ENCODE peak calls at places on chromosomes 7 and 10, in seven cellular contexts. One of them, this sample, is unnamed.

GRCh38 chr10:89090760-89091455 is 100.3 kb downstream of the FAS start:
- DNase-seq in ovary: no peak
- DNase-seq in suprapubic skin: no peak
- DNase-seq in A549: no peak
- DNase-seq in H1: no peak
- DNase-seq in stomach: no peak
- DNase-seq in tibial nerve: no peak
- DNase-seq in this sample: no peak

GRCh38 chr10:98262571-98262970 is 5.4 kb downstream of the LOXL4 start:
- DNase-seq in ovary: no peak
- DNase-seq in suprapubic skin: peak; percentile 78
- DNase-seq in A549: no peak
- DNase-seq in H1: peak; percentile 34
- DNase-seq in stomach: peak; percentile 39
- DNase-seq in tibial nerve: no peak
- DNase-seq in this sample: no peak

GRCh38 chr7:139725077-139725476 is 52.7 kb downstream of the HIPK2 start:
- DNase-seq in ovary: no peak
- DNase-seq in suprapubic skin: no peak
- DNase-seq in A549: no peak
- DNase-seq in H1: no peak
- DNase-seq in stomach: no peak
- DNase-seq in tibial nerve: no peak
- DNase-seq in this sample: no peak

GRCh38 chr10:63209703-63210102 is 76.6 kb downstream of the NRBF2 start:
- DNase-seq in ovary: no peak
- DNase-seq in suprapubic skin: no peak
- DNase-seq in A549: no peak
- DNase-seq in H1: no peak
- DNase-seq in stomach: no peak
- DNase-seq in tibial nerve: no peak
- DNase-seq in this sample: no peak

GRCh38 chr7:1049801-1050200 is 5.5 kb downstream of the GPR146 start:
- DNase-seq in ovary: no peak
- DNase-seq in suprapubic skin: no peak
- DNase-seq in A549: no peak
- DNase-seq in H1: no peak
- DNase-seq in stomach: no peak
- DNase-seq in tibial nerve: no peak
- DNase-seq in this sample: no peak

GRCh38 chr10:49280001-49280408 is 19.0 kb upstream of the C10orf71 start:
- DNase-seq in ovary: no peak
- DNase-seq in suprapubic skin: peak; percentile 43
- DNase-seq in A549: no peak
- DNase-seq in H1: no peak
- DNase-seq in stomach: peak; percentile 21
- DNase-seq in tibial nerve: no peak
- DNase-seq in this sample: peak; percentile 59

GRCh38 chr10:31888442-31888841 is 40.2 kb downstream of the ARHGAP12 start:
- DNase-seq in ovary: no peak
- DNase-seq in suprapubic skin: no peak
- DNase-seq in A549: no peak
- DNase-seq in H1: no peak
- DNase-seq in stomach: no peak
- DNase-seq in tibial nerve: no peak
- DNase-seq in this sample: no peak

GRCh38 chr7:75695036-75695435 is 43.7 kb downstream of the HIP1 start:
- DNase-seq in ovary: no peak
- DNase-seq in suprapubic skin: no peak
- DNase-seq in A549: no peak
- DNase-seq in H1: no peak
- DNase-seq in stomach: no peak
- DNase-seq in tibial nerve: no peak
- DNase-seq in this sample: peak; percentile 56

GRCh38 chr7:83211685-83212084 is 49.0 kb upstream of the PCLO start:
- DNase-seq in ovary: no peak
- DNase-seq in suprapubic skin: no peak
- DNase-seq in A549: no peak
- DNase-seq in H1: peak; percentile 7
- DNase-seq in stomach: no peak
- DNase-seq in tibial nerve: no peak
- DNase-seq in this sample: no peak

GRCh38 chr7:83210459-83210858 is 47.8 kb upstream of the PCLO start:
- DNase-seq in ovary: no peak
- DNase-seq in suprapubic skin: no peak
- DNase-seq in A549: no peak
- DNase-seq in H1: no peak
- DNase-seq in stomach: no peak
- DNase-seq in tibial nerve: no peak
- DNase-seq in this sample: no peak

DNA sequence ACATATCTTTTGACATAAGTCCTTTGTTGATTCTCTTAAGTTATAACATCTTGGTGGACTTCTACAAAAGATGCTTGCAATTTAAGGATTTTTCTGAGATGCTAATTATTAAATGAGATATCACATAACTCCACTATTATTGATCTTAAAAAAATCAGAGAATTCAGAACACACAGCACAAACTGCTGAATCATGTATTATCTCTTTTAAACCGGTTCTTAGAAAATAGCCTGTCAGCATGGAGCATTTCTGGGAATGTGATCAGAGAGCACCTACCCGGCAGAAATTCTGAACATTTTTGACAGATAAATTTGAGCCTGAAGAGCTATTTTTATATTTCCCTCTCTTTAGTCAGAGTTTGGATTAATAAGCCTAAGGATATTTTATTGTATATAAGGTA is 50.2 kb upstream of the PCLO start:
- DNase-seq in ovary: no peak
- DNase-seq in suprapubic skin: no peak
- DNase-seq in A549: no peak
- DNase-seq in H1: no peak
- DNase-seq in stomach: no peak
- DNase-seq in tibial nerve: no peak
- DNase-seq in this sample: no peak
- TF ChIP-seq EP300 in ovary: no peak
- TF ChIP-seq EP300 in suprapubic skin: no peak
- TF ChIP-seq EP300 in A549: no peak
- TF ChIP-seq EP300 in H1: no peak
- TF ChIP-seq EP300 in stomach: no peak
- TF ChIP-seq EP300 in tibial nerve: no peak
- TF ChIP-seq EP300 in this sample: no peak

DNA sequence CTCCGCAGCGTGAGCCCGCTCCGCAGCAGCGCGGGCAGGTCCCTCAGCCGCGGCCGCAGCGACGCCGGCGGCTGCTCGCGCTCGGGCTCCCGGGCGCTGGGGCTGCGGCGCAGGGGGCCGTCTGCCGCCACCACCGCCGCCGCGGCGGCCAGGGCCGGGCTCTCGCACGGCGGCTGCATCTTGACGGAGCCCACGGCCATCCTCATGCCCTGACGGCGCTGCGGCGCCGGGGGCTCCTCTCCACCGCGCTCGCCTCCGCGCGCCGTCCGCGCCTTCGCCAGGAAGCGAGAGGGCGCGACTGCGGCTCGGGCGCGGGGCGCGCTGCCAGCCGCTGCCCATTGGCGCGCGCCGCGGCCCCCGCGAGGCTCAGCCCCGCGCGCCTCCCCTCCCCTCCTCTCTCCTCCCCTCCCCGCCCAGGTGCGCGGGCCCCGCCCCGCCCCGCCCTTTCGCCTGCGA is at the start of gene RAPGEF5:
- DNase-seq in ovary: peak; percentile 35
- DNase-seq in suprapubic skin: no peak
- DNase-seq in A549: peak; percentile 13
- DNase-seq in H1: no peak
- DNase-seq in stomach: peak; percentile 57
- DNase-seq in tibial nerve: no peak
- DNase-seq in this sample: no peak
- TF ChIP-seq POLR2A in ovary: no peak
- TF ChIP-seq POLR2A in suprapubic skin: no peak
- TF ChIP-seq POLR2A in A549: no peak
- TF ChIP-seq POLR2A in H1: no peak
- TF ChIP-seq POLR2A in stomach: no peak
- TF ChIP-seq POLR2A in tibial nerve: no peak
- TF ChIP-seq POLR2A in this sample: no peak

GRCh38 chr10:73653701-73654100 is 2.1 kb downstream of the SYNPO2L start:
- DNase-seq in ovary: no peak
- DNase-seq in suprapubic skin: no peak
- DNase-seq in A549: peak; percentile 40
- DNase-seq in H1: no peak
- DNase-seq in stomach: no peak
- DNase-seq in tibial nerve: no peak
- DNase-seq in this sample: no peak
- TF ChIP-seq CTCF in ovary: no peak
- TF ChIP-seq CTCF in suprapubic skin: no peak
- TF ChIP-seq CTCF in A549: peak; percentile 26
- TF ChIP-seq CTCF in H1: no peak
- TF ChIP-seq CTCF in stomach: no peak
- TF ChIP-seq CTCF in tibial nerve: no peak
- TF ChIP-seq CTCF in this sample: no peak

GRCh38 chr7:31811650-31812461 is 124.8 kb downstream of the PPP1R17 start:
- DNase-seq in ovary: no peak
- DNase-seq in suprapubic skin: no peak
- DNase-seq in A549: no peak
- DNase-seq in H1: no peak
- DNase-seq in stomach: no peak
- DNase-seq in tibial nerve: peak; percentile 25
- DNase-seq in this sample: peak; percentile 65
- TF ChIP-seq EP300 in ovary: no peak
- TF ChIP-seq EP300 in suprapubic skin: no peak
- TF ChIP-seq EP300 in A549: no peak
- TF ChIP-seq EP300 in H1: no peak
- TF ChIP-seq EP300 in stomach: no peak
- TF ChIP-seq EP300 in tibial nerve: no peak
- TF ChIP-seq EP300 in this sample: no peak